ENCODE peak calls at places on chromosome 16, in six cellular contexts. One of them, this sample, is unnamed.

GRCh38 chr16:11836653-11837244 is 14.6 kb downstream of the RSL1D1 start:
- DNase-seq in right atrium auricular region: no peak
- DNase-seq in DND-41: no peak
- DNase-seq in A549: no peak
- DNase-seq in HFF-Myc: peak
- DNase-seq in dorsolateral prefrontal cortex: no peak
- DNase-seq in this sample: no peak

GRCh38 chr16:89357055-89357454 is 133.3 kb downstream of the ANKRD11 start:
- DNase-seq in right atrium auricular region: no peak
- DNase-seq in A549: no peak
- DNase-seq in DND-41: no peak
- DNase-seq in dorsolateral prefrontal cortex: no peak
- DNase-seq in HFF-Myc: no peak
- DNase-seq in this sample: no peak

GRCh38 chr16:12314786-12315185 is 338.3 kb downstream of the SNX29 start:
- DNase-seq in A549: no peak
- DNase-seq in dorsolateral prefrontal cortex: no peak
- DNase-seq in DND-41: no peak
- DNase-seq in right atrium auricular region: no peak
- DNase-seq in HFF-Myc: no peak
- DNase-seq in this sample: no peak

GRCh38 chr16:10521681-10522274 is 58.6 kb downstream of the EMP2 start:
- DNase-seq in dorsolateral prefrontal cortex: no peak
- DNase-seq in DND-41: peak
- DNase-seq in HFF-Myc: peak
- DNase-seq in A549: peak
- DNase-seq in right atrium auricular region: peak
- DNase-seq in this sample: no peak

GRCh38 chr16:68283840-68284595 is 19.7 kb downstream of the SLC7A6 start:
- DNase-seq in HFF-Myc: no peak
- DNase-seq in right atrium auricular region: no peak
- DNase-seq in A549: no peak
- DNase-seq in dorsolateral prefrontal cortex: no peak
- DNase-seq in DND-41: no peak
- DNase-seq in this sample: no peak

GRCh38 chr16:8686879-8687278 is 12.5 kb downstream of the ABAT start:
- DNase-seq in DND-41: no peak
- DNase-seq in HFF-Myc: no peak
- DNase-seq in dorsolateral prefrontal cortex: no peak
- DNase-seq in A549: no peak
- DNase-seq in right atrium auricular region: no peak
- DNase-seq in this sample: no peak

GRCh38 chr16:46932802-46933201 is 40.7 kb downstream of the DNAJA2 start:
- DNase-seq in right atrium auricular region: no peak
- DNase-seq in dorsolateral prefrontal cortex: no peak
- DNase-seq in DND-41: no peak
- DNase-seq in A549: no peak
- DNase-seq in HFF-Myc: no peak
- DNase-seq in this sample: no peak

GRCh38 chr16:12951392-12951791 is 50.0 kb downstream of the SHISA9 start:
- DNase-seq in dorsolateral prefrontal cortex: no peak
- DNase-seq in right atrium auricular region: no peak
- DNase-seq in HFF-Myc: no peak
- DNase-seq in DND-41: no peak
- DNase-seq in A549: no peak
- DNase-seq in this sample: no peak

GRCh38 chr16:6663668-6664067 is 669.0 kb upstream of the RBFOX1 start:
- DNase-seq in DND-41: no peak
- DNase-seq in dorsolateral prefrontal cortex: no peak
- DNase-seq in right atrium auricular region: no peak
- DNase-seq in HFF-Myc: no peak
- DNase-seq in A549: no peak
- DNase-seq in this sample: no peak

GRCh38 chr16:68257906-68258800 is 6.2 kb upstream of the SLC7A6 start:
- DNase-seq in A549: no peak
- DNase-seq in right atrium auricular region: no peak
- DNase-seq in HFF-Myc: no peak
- DNase-seq in dorsolateral prefrontal cortex: no peak
- DNase-seq in DND-41: no peak
- DNase-seq in this sample: no peak

GRCh38 chr16:50067290-50067853 is 1.6 kb downstream of the HEATR3 start:
- DNase-seq in DND-41: peak
- DNase-seq in A549: peak
- DNase-seq in HFF-Myc: peak
- DNase-seq in dorsolateral prefrontal cortex: no peak
- DNase-seq in right atrium auricular region: no peak
- DNase-seq in this sample: no peak

GRCh38 chr16:89216315-89217137 is 977 bp upstream of the ZNF778 start:
- DNase-seq in dorsolateral prefrontal cortex: peak
- DNase-seq in right atrium auricular region: peak
- DNase-seq in HFF-Myc: peak
- DNase-seq in A549: peak
- DNase-seq in DND-41: peak
- DNase-seq in this sample: peak

GRCh38 chr16:14225457-14225856 is 154.3 kb downstream of the MRTFB start:
- DNase-seq in DND-41: no peak
- DNase-seq in HFF-Myc: no peak
- DNase-seq in A549: no peak
- DNase-seq in dorsolateral prefrontal cortex: no peak
- DNase-seq in right atrium auricular region: no peak
- DNase-seq in this sample: no peak

GRCh38 chr16:68400083-68400923 is 48.0 kb downstream of the SMPD3 start:
- DNase-seq in right atrium auricular region: no peak
- DNase-seq in DND-41: peak
- DNase-seq in dorsolateral prefrontal cortex: no peak
- DNase-seq in HFF-Myc: no peak
- DNase-seq in A549: no peak
- DNase-seq in this sample: no peak

GRCh38 chr16:477758-478157 is 49.8 kb upstream of the CAPN15 start:
- DNase-seq in right atrium auricular region: no peak
- DNase-seq in dorsolateral prefrontal cortex: no peak
- DNase-seq in DND-41: no peak
- DNase-seq in HFF-Myc: no peak
- DNase-seq in A549: no peak
- DNase-seq in this sample: no peak

GRCh38 chr16:53600076-53600475 is 97.1 kb upstream of the AKTIP start:
- DNase-seq in right atrium auricular region: no peak
- DNase-seq in HFF-Myc: peak
- DNase-seq in A549: no peak
- DNase-seq in DND-41: no peak
- DNase-seq in dorsolateral prefrontal cortex: no peak
- DNase-seq in this sample: no peak

GRCh38 chr16:27729516-27730304 is 179.8 kb downstream of the KATNIP start:
- DNase-seq in HFF-Myc: no peak
- DNase-seq in dorsolateral prefrontal cortex: no peak
- DNase-seq in right atrium auricular region: no peak
- DNase-seq in A549: no peak
- DNase-seq in DND-41: no peak
- DNase-seq in this sample: no peak

GRCh38 chr16:77212736-77213541 is 13.7 kb downstream of the SYCE1L start:
- DNase-seq in right atrium auricular region: peak
- DNase-seq in A549: peak
- DNase-seq in dorsolateral prefrontal cortex: no peak
- DNase-seq in DND-41: no peak
- DNase-seq in HFF-Myc: no peak
- DNase-seq in this sample: peak

GRCh38 chr16:85471469-85472431 is 141.4 kb upstream of the GSE1 start:
- DNase-seq in right atrium auricular region: no peak
- DNase-seq in dorsolateral prefrontal cortex: no peak
- DNase-seq in DND-41: no peak
- DNase-seq in HFF-Myc: no peak
- DNase-seq in A549: no peak
- DNase-seq in this sample: no peak

GRCh38 chr16:88317619-88317977 is 65.2 kb upstream of the ZNF469 start:
- DNase-seq in DND-41: no peak
- DNase-seq in A549: no peak
- DNase-seq in dorsolateral prefrontal cortex: no peak
- DNase-seq in HFF-Myc: no peak
- DNase-seq in right atrium auricular region: no peak
- DNase-seq in this sample: no peak

GRCh38 chr16:57727610-57728009 is 8.0 kb upstream of the KATNB1 start:
- DNase-seq in HFF-Myc: no peak
- DNase-seq in dorsolateral prefrontal cortex: no peak
- DNase-seq in right atrium auricular region: no peak
- DNase-seq in DND-41: no peak
- DNase-seq in A549: no peak
- DNase-seq in this sample: no peak
- TF ChIP-seq CTCF in HFF-Myc: no peak
- TF ChIP-seq CTCF in dorsolateral prefrontal cortex: no peak
- TF ChIP-seq CTCF in right atrium auricular region: no peak
- TF ChIP-seq CTCF in DND-41: peak
- TF ChIP-seq CTCF in A549: no peak
- TF ChIP-seq CTCF in this sample: no peak

GRCh38 chr16:74100405-74101316 is 196.0 kb upstream of the PSMD7 start:
- DNase-seq in DND-41: no peak
- DNase-seq in A549: no peak
- DNase-seq in HFF-Myc: no peak
- DNase-seq in dorsolateral prefrontal cortex: no peak
- DNase-seq in right atrium auricular region: no peak
- DNase-seq in this sample: no peak

GRCh38 chr16:74099530-74099929 is 197.1 kb upstream of the PSMD7 start:
- DNase-seq in dorsolateral prefrontal cortex: no peak
- DNase-seq in HFF-Myc: no peak
- DNase-seq in DND-41: no peak
- DNase-seq in A549: no peak
- DNase-seq in right atrium auricular region: no peak
- DNase-seq in this sample: no peak

GRCh38 chr16:74101390-74101789 is 195.2 kb upstream of the PSMD7 start:
- DNase-seq in A549: no peak
- DNase-seq in dorsolateral prefrontal cortex: no peak
- DNase-seq in DND-41: no peak
- DNase-seq in HFF-Myc: no peak
- DNase-seq in right atrium auricular region: no peak
- DNase-seq in this sample: no peak
- TF ChIP-seq CTCF in A549: no peak
- TF ChIP-seq CTCF in dorsolateral prefrontal cortex: no peak
- TF ChIP-seq CTCF in DND-41: no peak
- TF ChIP-seq CTCF in HFF-Myc: no peak
- TF ChIP-seq CTCF in right atrium auricular region: no peak
- TF ChIP-seq CTCF in this sample: no peak

DNA sequence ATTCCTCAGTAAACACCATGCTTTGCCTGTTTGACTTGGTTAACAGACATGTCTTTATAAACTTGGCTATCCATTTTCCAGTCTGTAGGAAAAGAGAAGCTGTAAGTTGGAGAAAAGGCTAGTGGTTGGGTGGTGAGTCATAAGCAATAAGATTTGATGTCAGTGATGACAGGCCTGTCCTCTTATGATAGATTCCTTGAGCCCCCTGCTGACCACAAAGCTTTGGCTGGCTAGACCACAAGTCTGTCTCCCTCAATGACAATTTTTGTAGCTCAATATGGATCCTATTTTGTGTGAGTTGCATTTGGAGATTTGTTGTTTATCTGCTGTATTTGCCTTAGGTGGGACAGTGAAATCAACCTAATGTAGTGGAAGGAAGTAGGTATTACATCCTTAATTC is 67.6 kb downstream of the SIAH1 start:
- DNase-seq in A549: no peak
- DNase-seq in DND-41: no peak
- DNase-seq in HFF-Myc: peak
- DNase-seq in dorsolateral prefrontal cortex: no peak
- DNase-seq in right atrium auricular region: no peak
- DNase-seq in this sample: no peak
- TF ChIP-seq CTCF in A549: no peak
- TF ChIP-seq CTCF in DND-41: no peak
- TF ChIP-seq CTCF in HFF-Myc: no peak
- TF ChIP-seq CTCF in dorsolateral prefrontal cortex: no peak
- TF ChIP-seq CTCF in right atrium auricular region: no peak
- TF ChIP-seq CTCF in this sample: no peak

GRCh38 chr16:24568392-24568791 is 29.0 kb downstream of the RBBP6 start:
- DNase-seq in HFF-Myc: no peak
- DNase-seq in DND-41: no peak
- DNase-seq in A549: no peak
- DNase-seq in right atrium auricular region: no peak
- DNase-seq in dorsolateral prefrontal cortex: no peak
- DNase-seq in this sample: no peak
- TF ChIP-seq CTCF in HFF-Myc: no peak
- TF ChIP-seq CTCF in DND-41: peak
- TF ChIP-seq CTCF in A549: peak
- TF ChIP-seq CTCF in right atrium auricular region: peak
- TF ChIP-seq CTCF in dorsolateral prefrontal cortex: peak
- TF ChIP-seq CTCF in this sample: no peak

DNA sequence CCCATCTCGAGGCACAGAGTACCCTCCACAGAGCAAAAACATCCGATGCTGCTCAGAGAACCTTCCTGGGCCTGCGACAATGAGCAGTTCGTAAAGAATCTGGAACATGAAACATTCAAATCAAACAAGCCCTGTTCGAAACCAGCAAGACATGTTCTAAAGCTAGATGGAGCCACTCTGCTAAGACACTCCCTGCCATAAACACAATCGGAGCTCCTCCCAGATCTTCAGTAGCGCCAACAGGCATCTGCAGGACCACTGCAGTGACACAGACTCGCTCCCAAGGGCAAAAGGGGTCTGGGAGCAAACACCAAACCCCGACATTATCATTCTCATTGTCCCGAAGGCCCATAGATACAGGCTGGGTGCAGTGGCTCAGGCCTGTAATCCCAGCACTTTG is 108.7 kb downstream of the ZFHX3 start:
- DNase-seq in HFF-Myc: no peak
- DNase-seq in dorsolateral prefrontal cortex: no peak
- DNase-seq in right atrium auricular region: no peak
- DNase-seq in DND-41: no peak
- DNase-seq in A549: peak
- DNase-seq in this sample: no peak
- TF ChIP-seq CTCF in HFF-Myc: peak
- TF ChIP-seq CTCF in dorsolateral prefrontal cortex: peak
- TF ChIP-seq CTCF in right atrium auricular region: peak
- TF ChIP-seq CTCF in DND-41: no peak
- TF ChIP-seq CTCF in A549: peak
- TF ChIP-seq CTCF in this sample: no peak

This sample was measured in activated B cell treated with CpG ODN at 0.5 μM for 24 hours.